ENCODE peak calls at places on chromosomes 12 and 14, in four cellular contexts. One of them, this sample, is unnamed.

GRCh38 chr14:37403656-37404055 is 191.4 kb downstream of the FOXA1 start:
- DNase-seq in heart left ventricle: no peak
- DNase-seq in gastrocnemius medialis: no peak
- DNase-seq in IMR-90: no peak
- DNase-seq in this sample: no peak

GRCh38 chr12:89352242-89352491 is 134 bp downstream of the DUSP6 start:
- DNase-seq in heart left ventricle: no peak
- DNase-seq in gastrocnemius medialis: no peak
- DNase-seq in IMR-90: no peak
- DNase-seq in this sample: no peak

GRCh38 chr12:62971769-62972525 is 37.0 kb upstream of the PPM1H start:
- DNase-seq in heart left ventricle: no peak
- DNase-seq in gastrocnemius medialis: no peak
- DNase-seq in IMR-90: no peak
- DNase-seq in this sample: no peak

GRCh38 chr14:90132821-90133570 is 71.2 kb downstream of the KCNK13 start:
- DNase-seq in heart left ventricle: no peak
- DNase-seq in gastrocnemius medialis: no peak
- DNase-seq in IMR-90: peak; percentile 26
- DNase-seq in this sample: no peak

GRCh38 chr14:69921052-69921451 is 41.8 kb downstream of the SMOC1 start:
- DNase-seq in heart left ventricle: no peak
- DNase-seq in gastrocnemius medialis: no peak
- DNase-seq in IMR-90: peak; percentile 92
- DNase-seq in this sample: no peak

GRCh38 chr12:29402437-29402836 is 21.5 kb upstream of the ERGIC2 start:
- DNase-seq in heart left ventricle: no peak
- DNase-seq in gastrocnemius medialis: no peak
- DNase-seq in IMR-90: no peak
- DNase-seq in this sample: no peak

GRCh38 chr14:105075364-105076295 is 10.4 kb upstream of the GPR132 start:
- DNase-seq in heart left ventricle: peak; percentile 56
- DNase-seq in gastrocnemius medialis: no peak
- DNase-seq in IMR-90: peak; percentile 52
- DNase-seq in this sample: peak; percentile 51

GRCh38 chr14:27040552-27040951 is 442.7 kb upstream of the NOVA1 start:
- DNase-seq in heart left ventricle: no peak
- DNase-seq in gastrocnemius medialis: no peak
- DNase-seq in IMR-90: no peak
- DNase-seq in this sample: no peak

GRCh38 chr12:44873898-44874297 is 2.2 kb downstream of the NELL2 start:
- DNase-seq in heart left ventricle: no peak
- DNase-seq in gastrocnemius medialis: no peak
- DNase-seq in IMR-90: peak; percentile 4
- DNase-seq in this sample: no peak

GRCh38 chr14:21768116-21768874 is 94.7 kb upstream of the OR4E1 start:
- DNase-seq in heart left ventricle: no peak
- DNase-seq in gastrocnemius medialis: no peak
- DNase-seq in IMR-90: peak; percentile 1
- DNase-seq in this sample: no peak

GRCh38 chr14:68945585-68946289 is 33.4 kb downstream of the ACTN1 start:
- DNase-seq in heart left ventricle: peak; percentile 10
- DNase-seq in gastrocnemius medialis: no peak
- DNase-seq in IMR-90: no peak
- DNase-seq in this sample: no peak

GRCh38 chr12:24083787-24084186 is 134.3 kb upstream of the SOX5 start:
- DNase-seq in heart left ventricle: no peak
- DNase-seq in gastrocnemius medialis: no peak
- DNase-seq in IMR-90: no peak
- DNase-seq in this sample: no peak

GRCh38 chr12:24080465-24080864 is 131.0 kb upstream of the SOX5 start:
- DNase-seq in heart left ventricle: no peak
- DNase-seq in gastrocnemius medialis: no peak
- DNase-seq in IMR-90: no peak
- DNase-seq in this sample: no peak

GRCh38 chr12:24079083-24079482 is 129.6 kb upstream of the SOX5 start:
- DNase-seq in heart left ventricle: no peak
- DNase-seq in gastrocnemius medialis: no peak
- DNase-seq in IMR-90: no peak
- DNase-seq in this sample: no peak

GRCh38 chr12:24081092-24081529 is 131.6 kb upstream of the SOX5 start:
- DNase-seq in heart left ventricle: no peak
- DNase-seq in gastrocnemius medialis: no peak
- DNase-seq in IMR-90: no peak
- DNase-seq in this sample: no peak

GRCh38 chr12:24081581-24081980 is 132.1 kb upstream of the SOX5 start:
- DNase-seq in heart left ventricle: no peak
- DNase-seq in gastrocnemius medialis: no peak
- DNase-seq in IMR-90: no peak
- DNase-seq in this sample: no peak
- TF ChIP-seq POLR2A in heart left ventricle: no peak
- TF ChIP-seq POLR2A in gastrocnemius medialis: no peak
- TF ChIP-seq POLR2A in IMR-90: no peak
- TF ChIP-seq POLR2A in this sample: no peak

GRCh38 chr12:47903151-47903611 is 1.6 kb downstream of the VDR start:
- DNase-seq in heart left ventricle: no peak
- DNase-seq in gastrocnemius medialis: no peak
- DNase-seq in IMR-90: peak; percentile 76
- DNase-seq in this sample: no peak

GRCh38 chr12:47903927-47904646 is 707 bp downstream of the VDR start:
- DNase-seq in heart left ventricle: peak; percentile 79
- DNase-seq in gastrocnemius medialis: peak; percentile 46
- DNase-seq in IMR-90: peak; percentile 82
- DNase-seq in this sample: no peak

GRCh38 chr12:47905313-47905730 is 528 bp upstream of the VDR start:
- DNase-seq in heart left ventricle: peak; percentile 48
- DNase-seq in gastrocnemius medialis: no peak
- DNase-seq in IMR-90: no peak
- DNase-seq in this sample: peak; percentile 35

GRCh38 chr12:47902131-47902639 is 2.6 kb downstream of the VDR start:
- DNase-seq in heart left ventricle: no peak
- DNase-seq in gastrocnemius medialis: no peak
- DNase-seq in IMR-90: no peak
- DNase-seq in this sample: no peak

GRCh38 chr12:47904647-47905312 is at the start of gene VDR:
- DNase-seq in heart left ventricle: peak; percentile 67
- DNase-seq in gastrocnemius medialis: peak; percentile 63
- DNase-seq in IMR-90: peak; percentile 65
- DNase-seq in this sample: peak; percentile 72
- TF ChIP-seq POLR2A in heart left ventricle: peak; percentile 33
- TF ChIP-seq POLR2A in gastrocnemius medialis: peak; percentile 84
- TF ChIP-seq POLR2A in IMR-90: no peak
- TF ChIP-seq POLR2A in this sample: peak; percentile 95

DNA sequence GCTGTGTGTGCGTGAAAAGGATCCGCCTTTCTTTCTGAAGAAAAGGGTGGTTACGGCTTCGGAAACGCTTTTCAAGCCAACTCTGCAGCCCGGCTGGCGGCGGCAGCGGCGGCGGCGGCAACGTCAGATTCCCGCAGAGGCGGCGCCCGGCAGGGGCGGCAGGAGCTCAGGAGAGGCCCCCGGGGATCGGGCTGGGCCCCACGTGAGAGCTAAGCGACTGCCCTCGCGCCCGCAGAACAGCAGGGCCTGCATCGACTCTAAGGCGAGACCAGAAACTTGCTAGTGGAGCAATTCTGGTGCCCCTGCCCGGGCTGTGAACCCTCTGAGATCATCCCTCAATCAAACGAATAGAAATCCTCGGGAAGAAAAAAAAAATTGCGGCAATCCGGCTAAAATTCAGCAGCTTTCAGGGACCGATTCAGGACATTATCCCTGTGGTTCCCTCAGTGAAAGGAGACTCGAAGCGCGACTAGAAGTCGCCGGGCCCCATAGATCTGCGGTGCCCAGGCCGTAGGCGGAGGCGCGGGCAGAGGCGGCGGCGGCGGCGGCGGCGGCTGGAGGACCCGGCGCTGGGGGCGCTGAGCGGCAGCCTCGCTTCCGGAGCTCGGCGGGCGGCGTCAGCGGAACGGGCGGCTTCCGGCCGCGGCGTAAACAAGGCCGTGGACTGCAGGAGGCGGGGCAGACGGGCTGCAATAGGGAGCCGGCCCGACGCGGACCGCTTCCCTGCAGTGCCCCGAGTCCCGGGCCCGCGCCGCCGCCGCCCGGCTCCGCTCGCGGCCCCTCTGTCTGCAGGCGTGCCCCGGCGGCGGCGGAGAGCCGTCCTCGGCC is at the start of gene KLHDC2:
- DNase-seq in heart left ventricle: peak; percentile 93
- DNase-seq in gastrocnemius medialis: peak; percentile 85
- DNase-seq in IMR-90: peak; percentile 88
- DNase-seq in this sample: peak; percentile 95
- TF ChIP-seq POLR2A in heart left ventricle: peak; percentile 97
- TF ChIP-seq POLR2A in gastrocnemius medialis: peak; percentile 98
- TF ChIP-seq POLR2A in IMR-90: peak; percentile 91
- TF ChIP-seq POLR2A in this sample: peak; percentile 95

GRCh38 chr14:23445773-23446172 is 10.3 kb upstream of the MYH7 start:
- DNase-seq in heart left ventricle: no peak
- DNase-seq in gastrocnemius medialis: no peak
- DNase-seq in IMR-90: no peak
- DNase-seq in this sample: peak; percentile 13

GRCh38 chr14:23447634-23448353 is 12.3 kb upstream of the MYH7 start:
- DNase-seq in heart left ventricle: no peak
- DNase-seq in gastrocnemius medialis: no peak
- DNase-seq in IMR-90: no peak
- DNase-seq in this sample: peak; percentile 87

GRCh38 chr14:23443881-23444280 is 8.4 kb upstream of the MYH7 start:
- DNase-seq in heart left ventricle: no peak
- DNase-seq in gastrocnemius medialis: no peak
- DNase-seq in IMR-90: no peak
- DNase-seq in this sample: no peak

GRCh38 chr14:23444314-23444713 is 8.9 kb upstream of the MYH7 start:
- DNase-seq in heart left ventricle: no peak
- DNase-seq in gastrocnemius medialis: no peak
- DNase-seq in IMR-90: no peak
- DNase-seq in this sample: no peak

DNA sequence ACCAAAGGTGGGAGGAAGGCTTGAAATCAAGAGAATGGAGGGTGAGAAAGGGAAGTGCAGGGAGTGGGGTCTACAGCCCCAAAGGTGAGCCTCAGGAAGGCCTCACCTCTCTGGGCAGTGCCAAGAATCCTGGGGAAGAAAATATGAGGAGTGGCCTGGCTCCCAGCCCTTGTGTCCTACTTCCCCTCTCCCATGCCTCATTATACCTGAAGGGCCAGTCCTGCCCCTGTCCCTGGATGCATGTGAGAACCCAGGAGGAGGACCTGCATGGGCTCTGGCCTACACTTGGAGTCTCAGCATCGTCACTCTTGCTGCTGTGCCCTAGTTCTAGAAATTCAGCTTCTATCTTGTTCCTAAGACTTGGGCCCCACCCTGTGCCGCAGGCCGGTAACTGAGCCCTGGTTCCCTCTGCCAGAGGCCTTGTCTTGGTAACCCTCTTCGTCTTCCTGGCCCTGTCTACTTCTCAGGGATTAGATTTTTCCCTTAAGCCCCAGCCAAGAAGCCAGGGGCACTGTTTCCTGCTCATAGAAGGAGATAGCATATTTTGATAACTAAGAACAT is 10.9 kb upstream of the MYH7 start:
- DNase-seq in heart left ventricle: no peak
- DNase-seq in gastrocnemius medialis: peak; percentile 47
- DNase-seq in IMR-90: no peak
- DNase-seq in this sample: peak; percentile 44
- TF ChIP-seq POLR2A in heart left ventricle: no peak
- TF ChIP-seq POLR2A in gastrocnemius medialis: no peak
- TF ChIP-seq POLR2A in IMR-90: no peak
- TF ChIP-seq POLR2A in this sample: no peak

GRCh38 chr14:59214702-59215302 is 26.3 kb downstream of the DAAM1 start:
- DNase-seq in heart left ventricle: no peak
- DNase-seq in gastrocnemius medialis: no peak
- DNase-seq in IMR-90: no peak
- DNase-seq in this sample: no peak

GRCh38 chr14:59215353-59215752 is 26.9 kb downstream of the DAAM1 start:
- DNase-seq in heart left ventricle: peak; percentile 82
- DNase-seq in gastrocnemius medialis: peak; percentile 56
- DNase-seq in IMR-90: peak; percentile 77
- DNase-seq in this sample: no peak

GRCh38 chr14:59213368-59214315 is 25.2 kb downstream of the DAAM1 start:
- DNase-seq in heart left ventricle: no peak
- DNase-seq in gastrocnemius medialis: no peak
- DNase-seq in IMR-90: peak; percentile 72
- DNase-seq in this sample: no peak

GRCh38 chr14:59217011-59217410 is 28.5 kb downstream of the DAAM1 start:
- DNase-seq in heart left ventricle: no peak
- DNase-seq in gastrocnemius medialis: no peak
- DNase-seq in IMR-90: no peak
- DNase-seq in this sample: no peak

DNA sequence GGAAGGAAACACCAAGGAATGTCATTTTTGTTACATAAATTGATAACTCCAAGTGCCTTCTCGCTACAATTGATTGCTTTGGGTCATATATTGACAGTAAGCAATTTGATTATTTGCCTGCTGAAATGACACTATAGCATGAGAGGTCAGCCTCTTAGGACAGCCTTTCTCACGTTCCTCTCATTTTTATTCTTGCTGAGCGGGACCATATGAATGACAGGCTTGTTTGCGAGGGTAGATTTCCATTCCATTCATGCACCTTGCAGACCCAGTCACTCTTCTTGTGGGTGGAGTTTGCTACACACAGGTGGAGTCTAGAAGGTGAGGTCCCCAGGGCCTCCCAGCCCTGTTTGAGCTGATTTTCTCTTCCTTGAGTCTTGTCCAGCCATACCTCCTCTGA is 27.3 kb downstream of the DAAM1 start:
- DNase-seq in heart left ventricle: no peak
- DNase-seq in gastrocnemius medialis: no peak
- DNase-seq in IMR-90: no peak
- DNase-seq in this sample: no peak
- TF ChIP-seq POLR2A in heart left ventricle: no peak
- TF ChIP-seq POLR2A in gastrocnemius medialis: no peak
- TF ChIP-seq POLR2A in IMR-90: no peak
- TF ChIP-seq POLR2A in this sample: no peak

GRCh38 chr12:55673638-55674037 is 34.1 kb downstream of the ITGA7 start:
- DNase-seq in heart left ventricle: no peak
- DNase-seq in gastrocnemius medialis: no peak
- DNase-seq in IMR-90: no peak
- DNase-seq in this sample: peak; percentile 43
- TF ChIP-seq POLR2A in heart left ventricle: no peak
- TF ChIP-seq POLR2A in gastrocnemius medialis: no peak
- TF ChIP-seq POLR2A in IMR-90: no peak
- TF ChIP-seq POLR2A in this sample: no peak